ENCODE peak calls at places on chromosomes 5 and 9, in four cellular contexts. C, O, D and K are unnamed samples.

GRCh38 chr5:51387854-51388320 is 4.6 kb downstream of the ISL1 start:
- DNase-seq in C (no peak), O (no peak), D (no peak), K (no peak)

GRCh38 chr9:137369911-137370630 is 52.9 kb downstream of the EXD3 start:
- DNase-seq in C (no peak), O (no peak), D (no peak), K (no peak)

GRCh38 chr9:127520941-127521918 is 69.9 kb downstream of the LRSAM1 start:
- DNase-seq in C (peak), O (no peak), D (peak), K (no peak)

GRCh38 chr5:110086658-110087388 is 397.1 kb downstream of the MAN2A1 start:
- DNase-seq in C (peak), O (peak), D (no peak), K (no peak)

GRCh38 chr5:176996780-176997179 is 9.8 kb downstream of the UIMC1 start:
- DNase-seq in C (no peak), O (no peak), D (no peak), K (no peak)

GRCh38 chr9:33117306-33117705 is 40.8 kb upstream of the SMU1 start:
- DNase-seq in C (no peak), O (no peak), D (no peak), K (no peak)

GRCh38 chr9:126372716-126373115 is 46.1 kb downstream of the MVB12B start:
- DNase-seq in C (no peak), O (no peak), D (no peak), K (no peak)

GRCh38 chr5:98570661-98571181 is 202.7 kb upstream of the RGMB start:
- DNase-seq in C (no peak), O (no peak), D (no peak), K (no peak)

GRCh38 chr5:93304391-93304790 is 276.6 kb downstream of the NR2F1-AS1 start:
- DNase-seq in C (no peak), O (no peak), D (no peak), K (no peak)

GRCh38 chr5:117888688-117889087 is 1099.7 kb downstream of the DTWD2 start:
- DNase-seq in C (no peak), O (no peak), D (no peak), K (no peak)

GRCh38 chr5:81234801-81235200 is 1.7 kb downstream of the CKMT2 start:
- DNase-seq in C (no peak), O (no peak), D (no peak), K (no peak)

GRCh38 chr5:132839426-132840301 is 9.2 kb upstream of the SHROOM1 start:
- DNase-seq in C (no peak), O (no peak), D (peak), K (no peak)

GRCh38 chr9:135608999-135609317 is 30.4 kb downstream of the GLT6D1 start:
- DNase-seq in C (no peak), O (no peak), D (no peak), K (no peak)

GRCh38 chr5:36495638-36496010 is 110.8 kb upstream of the SLC1A3 start:
- DNase-seq in C (no peak), O (no peak), D (no peak), K (no peak)